ENCODE peak calls at places on chromosome 5, in nine cellular contexts. E is HCT116; M is pancreas; Z is upper lobe of left lung; P is upper lobe of right lung; X is GM12878; V is mucosa of descending colon; W is CD8-positive, alpha-beta T cell; F is gastrocnemius medialis. K is an unnamed sample.

GRCh38 chr5:98989723-98990122 is 60.9 kb upstream of the CHD1 start:
- ATAC-seq in E (no peak), X (no peak), M (no peak), Z (peak; percentile 58), V (no peak), W (no peak), F (no peak), P (peak; percentile 76), K (no peak)

GRCh38 chr5:65027149-65027548 is 258.4 kb downstream of the CWC27 start:
- ATAC-seq in Z (no peak), M (no peak), V (no peak), F (no peak), P (no peak), X (peak; percentile 78), E (no peak), W (no peak), K (no peak)

GRCh38 chr5:3509290-3509689 is 86.3 kb upstream of the IRX1 start:
- ATAC-seq in Z (no peak), M (no peak), P (no peak), W (no peak), F (no peak), E (no peak), X (no peak), V (no peak), K (no peak)

GRCh38 chr5:125485003-125485641 is 738.7 kb upstream of the ZNF608 start:
- ATAC-seq in W (no peak), X (no peak), F (peak; percentile 96), P (peak; percentile 92), V (peak; percentile 96), E (peak; percentile 90), M (peak; percentile 90), Z (peak; percentile 95), K (peak; percentile 96)

GRCh38 chr5:93192107-93192506 is 388.9 kb downstream of the NR2F1-AS1 start:
- ATAC-seq in E (peak; percentile 78), Z (peak; percentile 58), W (no peak), V (no peak), P (no peak), X (no peak), F (no peak), M (no peak), K (no peak)

GRCh38 chr5:111719773-111720172 is 37.2 kb downstream of the NREP start:
- ATAC-seq in V (no peak), W (no peak), E (no peak), Z (no peak), F (no peak), P (no peak), X (no peak), M (no peak), K (no peak)

GRCh38 chr5:16486679-16487078 is 21.1 kb upstream of the ZNF622 start:
- ATAC-seq in F (no peak), Z (no peak), W (no peak), E (no peak), X (no peak), M (peak; percentile 65), P (peak; percentile 64), V (peak; percentile 71), K (no peak)

GRCh38 chr5:40962207-40962955 is 53.1 kb downstream of the C7 start:
- ATAC-seq in W (no peak), E (peak; percentile 54), M (no peak), V (peak; percentile 37), P (no peak), X (no peak), F (no peak), Z (no peak), K (no peak)

GRCh38 chr5:154202379-154203260 is 12.1 kb downstream of the GALNT10 start:
- ATAC-seq in V (peak; percentile 68), M (no peak), F (no peak), P (no peak), Z (no peak), X (peak; percentile 91), W (peak; percentile 61), E (no peak), K (no peak)

GRCh38 chr5:67305913-67306710 is 109.5 kb upstream of the CD180 start:
- ATAC-seq in P (no peak), E (no peak), Z (no peak), F (no peak), X (peak; percentile 81), M (no peak), W (no peak), V (no peak), K (no peak)

GRCh38 chr5:145947581-145947980 is 11.2 kb downstream of the SH3RF2 start:
- ATAC-seq in F (no peak), P (no peak), Z (no peak), M (no peak), W (no peak), X (no peak), E (no peak), V (no peak), K (no peak)

GRCh38 chr5:145948921-145949320 is 12.5 kb downstream of the SH3RF2 start:
- ATAC-seq in F (no peak), W (no peak), E (no peak), X (no peak), M (peak; percentile 55), P (no peak), Z (no peak), V (no peak), K (no peak)

GRCh38 chr5:145951071-145951470 is 14.7 kb downstream of the SH3RF2 start:
- ATAC-seq in F (peak; percentile 77), W (no peak), Z (no peak), M (no peak), X (no peak), P (peak; percentile 50), V (no peak), E (no peak), K (no peak)

GRCh38 chr5:145948047-145948446 is 11.7 kb downstream of the SH3RF2 start:
- ATAC-seq in F (no peak), X (no peak), P (no peak), M (no peak), V (no peak), E (no peak), Z (no peak), W (no peak), K (no peak)

GRCh38 chr5:145949474-145949873 is 13.1 kb downstream of the SH3RF2 start:
- ATAC-seq in X (no peak), V (no peak), E (no peak), P (no peak), Z (no peak), W (no peak), F (no peak), M (no peak), K (no peak)
- H3K4me1 ChIP-seq in X (no peaks in the 10 kb centered on the region), V (peaks cover 4% of the 10 kb centered on the region), E (peaks cover 22% of the 10 kb centered on the region), P (no peaks in the 10 kb centered on the region), Z (no peaks in the 10 kb centered on the region), W (no peaks in the 10 kb centered on the region), F (peaks cover 22% of the 10 kb centered on the region), M (peaks cover 37% of the 10 kb centered on the region), K (no peaks in the 10 kb centered on the region)

GRCh38 chr5:348726-349125 is 27.2 kb downstream of the AHRR start:
- ATAC-seq in W (no peak), P (no peak), M (no peak), X (no peak), F (no peak), V (no peak), E (no peak), Z (no peak), K (no peak)

GRCh38 chr5:344668-345067 is 23.2 kb downstream of the AHRR start:
- ATAC-seq in V (no peak), Z (no peak), F (no peak), W (no peak), M (no peak), P (no peak), X (no peak), E (no peak), K (no peak)

GRCh38 chr5:347712-348284 is 26.3 kb downstream of the AHRR start:
- ATAC-seq in X (no peak), F (no peak), E (no peak), P (no peak), W (no peak), V (no peak), Z (no peak), M (no peak), K (no peak)

GRCh38 chr5:345404-346195 is 24.1 kb downstream of the AHRR start:
- ATAC-seq in E (no peak), F (no peak), W (no peak), V (no peak), M (no peak), Z (no peak), P (no peak), X (no peak), K (no peak)

DNA sequence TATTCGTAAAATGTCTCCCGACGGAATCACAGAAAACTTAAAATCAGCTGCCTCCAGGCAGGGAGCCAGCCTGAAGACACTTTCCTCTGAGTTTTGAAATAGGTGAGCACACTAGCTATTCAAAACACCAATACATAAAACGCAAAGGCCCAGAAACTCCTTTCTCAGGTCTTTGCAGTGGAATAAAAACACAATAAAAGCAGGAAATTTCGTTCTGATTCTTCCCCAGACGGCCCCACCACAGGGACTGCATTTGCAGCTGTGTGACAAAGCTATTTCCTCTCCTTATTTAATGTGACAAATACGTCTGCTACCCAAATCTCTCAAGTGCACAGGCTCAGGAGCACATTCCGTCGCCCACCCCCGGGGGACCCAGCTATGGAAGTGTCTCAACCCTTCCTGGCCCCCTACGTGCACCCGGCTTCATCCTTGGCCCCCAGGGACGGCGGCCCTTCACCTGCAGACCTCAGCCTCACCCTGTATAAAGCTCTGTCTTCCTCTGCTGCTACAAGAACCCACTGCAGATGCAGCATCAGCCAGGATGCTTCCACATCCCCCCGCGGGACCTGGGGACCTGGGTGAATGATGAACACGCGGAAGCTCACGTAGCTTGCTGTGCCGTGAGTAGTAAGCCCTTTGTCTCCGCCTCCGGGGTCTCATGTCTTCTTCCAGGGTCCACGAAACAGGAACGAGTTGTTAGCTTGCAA is 24.9 kb downstream of the AHRR start:
- ATAC-seq in P (no peak), F (no peak), W (no peak), M (no peak), V (no peak), E (no peak), Z (no peak), X (no peak), K (no peak)
- H3K4me1 ChIP-seq in P (no peaks in the 10 kb centered on the region), F (no peaks in the 10 kb centered on the region), W (peaks cover 14% of the 10 kb centered on the region), M (no peaks in the 10 kb centered on the region), V (peaks cover 2% of the 10 kb centered on the region), E (peaks cover 8% of the 10 kb centered on the region), Z (peaks cover 5% of the 10 kb centered on the region), X (peaks cover 27% of the 10 kb centered on the region), K (no peaks in the 10 kb centered on the region)

GRCh38 chr5:32540446-32540845 is 44.9 kb upstream of the SUB1 start:
- ATAC-seq in X (peak; percentile 16), F (no peak), P (peak; percentile 73), Z (peak; percentile 44), V (peak; percentile 18), E (no peak), M (no peak), W (no peak), K (no peak)
- H3K4me1 ChIP-seq in X (peaks cover 72% of the 10 kb centered on the region), F (no peaks in the 10 kb centered on the region), P (no peaks in the 10 kb centered on the region), Z (no peaks in the 10 kb centered on the region), V (no peaks in the 10 kb centered on the region), E (no peaks in the 10 kb centered on the region), M (no peaks in the 10 kb centered on the region), W (no peaks in the 10 kb centered on the region), K (no peaks in the 10 kb centered on the region)

DNA sequence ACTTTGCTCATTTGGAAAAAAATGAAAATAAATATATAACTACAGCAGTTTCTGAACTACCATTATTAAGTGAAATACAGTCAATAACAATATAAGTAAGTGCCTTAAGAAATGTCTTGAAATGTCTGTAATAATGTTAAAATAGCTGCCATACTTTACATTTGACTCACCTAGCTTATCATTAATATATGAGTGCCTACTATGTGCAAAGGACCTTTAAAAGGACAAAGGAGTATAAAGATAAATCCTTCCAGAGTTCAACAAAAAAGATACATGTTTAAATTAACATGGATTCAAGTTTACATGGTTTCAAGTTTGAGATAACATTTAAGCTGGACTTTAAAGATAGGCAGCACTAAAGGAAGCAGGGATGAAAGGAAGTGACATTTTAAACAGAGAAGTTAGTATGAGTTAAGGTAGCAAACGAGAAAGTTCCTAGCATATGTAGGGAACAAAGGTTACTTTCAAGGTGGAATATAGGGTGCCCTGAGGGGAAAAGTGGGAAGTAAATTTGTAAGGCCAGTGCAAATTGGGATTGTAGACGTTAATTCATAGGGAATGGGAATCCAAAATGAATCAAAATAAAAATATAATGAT is 8.9 kb downstream of the ITGA1 start:
- ATAC-seq in V (no peak), W (no peak), Z (no peak), E (no peak), P (no peak), X (no peak), M (no peak), F (no peak), K (no peak)
- H3K4me1 ChIP-seq in V (peaks cover 26% of the 10 kb centered on the region), W (peaks cover 24% of the 10 kb centered on the region), Z (peaks cover 23% of the 10 kb centered on the region), E (peaks cover 4% of the 10 kb centered on the region), P (peaks cover 41% of the 10 kb centered on the region), X (no peaks in the 10 kb centered on the region), M (peaks cover 4% of the 10 kb centered on the region), F (peaks cover 28% of the 10 kb centered on the region), K (peaks cover 11% of the 10 kb centered on the region)